ENCODE peak calls at places on chromosomes 2 and 18, in four cellular contexts. T, S, F and O are unnamed samples.
A peak's percentile ranks its signal among the peaks of the same experiment; 100 is the strongest.

GRCh38 chr2:174026122-174026845 is 61.1 kb upstream of the SP3 start:
- DNase-seq in T (no peak), S (peak; percentile 80), F (no peak), O (no peak)

GRCh38 chr2:74841663-74842062 is 7.7 kb downstream of the HK2 start:
- DNase-seq in T (no peak), S (no peak), F (no peak), O (no peak)

GRCh38 chr2:30177861-30178465 is 31.2 kb downstream of the YPEL5 start:
- DNase-seq in T (no peak), S (no peak), F (no peak), O (no peak)

GRCh38 chr2:177882501-177882900 is 190.1 kb downstream of the PDE11A start:
- DNase-seq in T (no peak), S (no peak), F (no peak), O (no peak)

GRCh38 chr2:19329445-19329844 is 29.0 kb downstream of the OSR1 start:
- DNase-seq in T (no peak), S (no peak), F (no peak), O (no peak)

GRCh38 chr2:130846686-130847375 is 10.1 kb downstream of the ARHGEF4 start:
- DNase-seq in T (no peak), S (peak; percentile 74), F (peak; percentile 81), O (no peak)

GRCh38 chr2:42099431-42100173 is 51.8 kb downstream of the PKDCC start:
- DNase-seq in T (no peak), S (no peak), F (no peak), O (no peak)

GRCh38 chr2:43495727-43496126 is 100.1 kb downstream of the THADA start:
- DNase-seq in T (no peak), S (no peak), F (peak; percentile 75), O (no peak)

GRCh38 chr2:60003076-60003475 is 550.4 kb downstream of the BCL11A start:
- DNase-seq in T (no peak), S (no peak), F (no peak), O (no peak)

GRCh38 chr2:99421469-99421868 is 68.3 kb downstream of the REV1 start:
- DNase-seq in T (no peak), S (peak; percentile 25), F (no peak), O (no peak)

GRCh38 chr2:237290249-237290648 is 123.7 kb downstream of the COL6A3 start:
- DNase-seq in T (peak; percentile 80), S (no peak), F (no peak), O (no peak)

GRCh38 chr18:44518091-44518490 is 162.6 kb upstream of the SETBP1 start:
- DNase-seq in T (no peak), S (no peak), F (peak; percentile 37), O (no peak)

GRCh38 chr2:12948231-12948962 is 231.7 kb downstream of the TRIB2 start:
- DNase-seq in T (no peak), S (no peak), F (no peak), O (no peak)

GRCh38 chr18:22871809-22872525 is 61.2 kb upstream of the RBBP8 start:
- DNase-seq in T (no peak), S (peak; percentile 5), F (peak; percentile 32), O (no peak)

GRCh38 chr2:39437522-39438296 is 624 bp upstream of the MAP4K3 start:
- DNase-seq in T (peak; percentile 81), S (no peak), F (peak; percentile 72), O (peak; percentile 63)

GRCh38 chr2:29130295-29130694 is 15.1 kb downstream of the CLIP4 start:
- DNase-seq in T (no peak), S (peak; percentile 65), F (peak; percentile 92), O (no peak)

GRCh38 chr2:72142743-72143440 is 4.8 kb downstream of the CYP26B1 start:
- DNase-seq in T (peak; percentile 82), S (no peak), F (no peak), O (peak; percentile 67)

GRCh38 chr2:240138275-240138984 is 2.0 kb downstream of the OTOS start:
- DNase-seq in T (peak; percentile 56), S (no peak), F (no peak), O (no peak)

GRCh38 chr2:42410732-42411514 is 49.9 kb upstream of the COX7A2L start:
- DNase-seq in T (no peak), S (no peak), F (no peak), O (no peak)

GRCh38 chr2:100344433-100344832 is 22.1 kb upstream of the LONRF2 start:
- DNase-seq in T (no peak), S (no peak), F (no peak), O (no peak)

GRCh38 chr18:13558132-13558531 is 168.2 kb downstream of the FAM210A start:
- DNase-seq in T (no peak), S (peak; percentile 24), F (peak; percentile 29), O (peak; percentile 56)

DNA sequence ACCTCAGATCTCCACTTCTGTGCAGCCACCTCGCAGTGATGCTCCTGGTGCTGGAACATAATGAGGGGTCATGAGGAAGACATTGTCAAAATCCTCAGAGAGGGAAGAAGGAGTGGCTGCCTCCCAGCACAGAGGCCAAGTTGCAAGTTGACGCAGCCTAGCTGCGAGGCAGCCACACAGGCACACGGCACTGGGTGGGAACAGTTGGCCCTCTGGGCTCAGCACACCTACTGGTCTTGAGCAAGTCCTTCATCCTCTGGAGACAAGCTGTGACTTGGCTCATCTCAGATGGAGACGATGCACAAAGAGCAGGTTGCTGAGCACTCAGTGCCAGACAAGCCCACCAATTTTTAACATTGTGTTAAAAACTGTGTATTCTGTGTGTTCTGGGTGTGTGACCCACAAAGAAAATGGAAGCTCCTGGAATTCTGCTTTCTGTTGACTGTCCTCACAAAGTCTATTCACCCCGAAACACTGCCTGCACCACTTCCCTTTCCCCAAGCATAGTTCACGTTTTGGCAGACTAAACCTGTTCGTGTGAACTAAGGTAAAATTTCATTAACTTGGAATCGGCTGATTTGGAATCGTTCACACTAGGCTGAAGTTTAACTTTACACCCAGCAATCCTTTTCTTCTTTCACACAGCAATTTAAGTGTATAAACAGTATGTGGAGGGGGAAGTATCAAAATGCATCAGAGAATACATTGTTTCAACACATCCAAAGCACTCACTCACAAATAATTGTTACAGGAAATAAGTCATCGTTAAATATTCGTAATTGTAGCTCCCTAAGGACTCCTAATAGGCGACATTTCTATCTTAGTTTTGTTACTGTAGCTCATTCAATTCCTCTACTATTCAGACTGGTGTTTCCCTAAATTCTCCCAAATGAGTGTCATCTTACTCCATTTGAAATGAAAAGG is 266.6 kb upstream of the ID2 start:
- DNase-seq in T (no peak), S (no peak), F (no peak), O (no peak)
- H3K27me3 ChIP-seq in T (no peaks in the 10 kb centered on the region), S (no peaks in the 10 kb centered on the region), F (no peaks in the 10 kb centered on the region), O (no peaks in the 10 kb centered on the region)

DNA sequence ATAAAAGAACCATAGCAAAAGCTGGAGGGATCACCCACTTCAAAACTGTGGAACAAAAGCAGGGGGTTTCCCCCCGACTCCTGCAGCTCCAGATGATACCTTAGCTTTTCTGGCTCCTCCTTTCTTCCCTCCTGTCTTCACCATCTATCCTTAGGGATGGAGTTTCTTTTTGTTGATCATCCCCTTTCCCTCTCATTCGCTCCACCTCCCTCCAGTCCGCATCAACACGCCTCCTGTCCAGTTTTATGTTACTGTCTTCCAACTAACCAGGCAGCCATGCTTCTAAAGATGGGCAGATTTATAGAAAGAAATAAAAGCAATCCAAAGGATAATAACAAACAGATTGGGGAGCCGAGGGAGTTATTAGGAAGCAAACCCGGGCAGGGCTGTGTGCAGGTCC is 356.3 kb upstream of the SMIM21 start:
- DNase-seq in T (no peak), S (no peak), F (no peak), O (no peak)
- H3K4me3 ChIP-seq in T (no peak overlapping the region), S (no peak overlapping the region), F (no peak overlapping the region), O (peak overlapping the region; percentile 26)

DNA sequence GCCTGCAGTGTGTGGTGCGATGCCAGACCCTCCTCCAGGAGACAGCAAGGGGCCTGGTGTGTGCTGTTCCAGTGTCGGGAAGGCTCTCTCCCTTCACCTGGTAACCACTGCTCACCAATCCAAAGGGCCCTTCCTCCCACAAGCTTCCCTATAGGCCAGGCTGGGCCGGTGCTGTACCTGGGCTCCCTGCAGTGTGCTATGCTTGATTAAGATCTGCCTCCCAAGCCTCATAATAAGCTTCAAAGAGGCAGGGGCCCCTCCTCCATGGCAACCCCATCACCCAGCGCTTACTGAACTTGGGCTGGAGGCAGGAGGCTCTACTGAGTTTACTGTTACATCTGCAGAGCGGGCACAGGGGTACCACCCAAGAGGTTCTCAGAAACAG is 4.5 kb upstream of the MAL start:
- DNase-seq in T (no peak), S (no peak), F (no peak), O (no peak)
- H3K27me3 ChIP-seq in T (peaks cover 46% of the 10 kb centered on the region), S (peaks cover 28% of the 10 kb centered on the region), F (peaks cover 3% of the 10 kb centered on the region), O (no peaks in the 10 kb centered on the region)

GRCh38 chr18:78998350-78999055 is 18.9 kb downstream of the SALL3 start:
- DNase-seq in T (peak; percentile 31), S (no peak), F (no peak), O (no peak)

GRCh38 chr18:78995740-78996395 is 16.2 kb downstream of the SALL3 start:
- DNase-seq in T (peak; percentile 55), S (no peak), F (peak; percentile 17), O (no peak)

GRCh38 chr18:78994531-78994930 is 14.9 kb downstream of the SALL3 start:
- DNase-seq in T (peak; percentile 72), S (no peak), F (no peak), O (no peak)

GRCh38 chr18:78994977-78995582 is 15.5 kb downstream of the SALL3 start:
- DNase-seq in T (peak; percentile 69), S (no peak), F (no peak), O (no peak)

DNA sequence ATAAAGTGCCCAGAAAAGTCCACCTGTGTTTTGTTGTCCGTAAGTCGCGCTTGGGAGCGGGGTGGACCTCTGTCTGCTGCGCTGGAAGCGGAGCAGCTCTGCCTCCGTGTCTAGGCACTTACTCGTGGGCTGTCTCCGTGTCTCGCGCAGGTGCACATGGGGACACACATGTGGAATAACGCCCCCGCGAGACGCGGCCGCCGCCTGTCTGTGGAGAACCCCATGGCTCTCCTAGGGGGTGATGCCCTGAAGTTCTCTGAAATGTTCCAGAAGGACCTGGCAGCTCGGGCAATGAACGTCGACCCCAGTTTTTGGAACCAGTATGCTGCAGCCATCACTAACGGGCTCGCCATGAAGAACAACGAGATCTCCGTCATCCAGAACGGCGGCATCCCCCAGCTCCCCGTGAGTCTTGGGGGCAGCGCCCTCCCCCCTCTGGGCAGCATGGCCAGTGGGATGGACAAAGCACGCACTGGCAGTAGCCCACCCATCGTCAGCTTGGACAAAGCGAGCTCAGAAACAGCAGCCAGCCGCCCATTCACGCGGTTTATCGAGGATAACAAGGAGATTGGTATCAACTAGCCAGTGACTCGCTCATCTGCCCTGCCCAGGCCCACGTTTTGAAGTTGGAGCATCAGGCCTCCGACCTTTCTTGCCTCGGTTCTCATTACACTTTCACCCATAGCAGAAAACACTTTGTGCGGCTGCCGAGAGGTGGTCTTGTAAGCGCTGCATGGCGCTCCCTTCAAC is 17.3 kb downstream of the SALL3 start:
- DNase-seq in T (peak; percentile 77), S (no peak), F (no peak), O (no peak)
- H3K4me3 ChIP-seq in T (no peak overlapping the region), S (no peak overlapping the region), F (no peak overlapping the region), O (no peak overlapping the region)

GRCh38 chr2:66437601-66438497 is 2.9 kb downstream of the MEIS1 start:
- DNase-seq in T (peak; percentile 37), S (no peak), F (no peak), O (no peak)
- H3K27me3 ChIP-seq in T (peaks cover 100% of the 10 kb centered on the region), S (peaks cover 87% of the 10 kb centered on the region), F (no peaks in the 10 kb centered on the region), O (no peaks in the 10 kb centered on the region)

GRCh38 chr2:98027955-98028593 is 32.3 kb upstream of the TMEM131 start:
- DNase-seq in T (no peak), S (peak; percentile 89), F (no peak), O (no peak)
- H3K4me3 ChIP-seq in T (no peak overlapping the region), S (no peak overlapping the region), F (no peak overlapping the region), O (no peak overlapping the region)